ENCODE peak calls at places on chromosome 4, in four cellular contexts. D is NCI-H2171 treated with DMSO at 0.1 percent for 48 hours; W is activated T-helper 1 cell treated with anti-CD3 and anti-CD28 coated beads, Interleukin-12 subunit alpha, Interleukin-12 subunit beta, Interleukin-2, Interleukin-4 antibody, amounts not matched to agents 30 ng/mL and 10 ng/mL and 1 ng/mL, durations not matched to agents 14 hours and 24 hours and 36 hours; J is GM19239. L is an unnamed sample.

GRCh38 chr4:94577136-94577535 is 125.4 kb downstream of the PDLIM5 start:
- DNase-seq in D (peak), W (no peak), J (no peak), L (no peak)

GRCh38 chr4:39004818-39005217 is 27.4 kb downstream of the TMEM156 start:
- DNase-seq in D (no peak), J (no peak), W (no peak), L (no peak)

GRCh38 chr4:133799916-133800315 is 401.7 kb downstream of the PABPC4L start:
- DNase-seq in D (no peak), W (no peak), J (no peak), L (no peak)

GRCh38 chr4:5206391-5206790 is 155.1 kb downstream of the STK32B start:
- DNase-seq in D (peak), W (no peak), J (no peak), L (no peak)

GRCh38 chr4:78865451-78865850 is 73.8 kb downstream of the PAQR3 start:
- DNase-seq in W (no peak), J (no peak), D (no peak), L (no peak)

GRCh38 chr4:10276152-10276551 is 159.6 kb upstream of the WDR1 start:
- DNase-seq in J (no peak), W (no peak), D (no peak), L (no peak)

GRCh38 chr4:84063618-84064017 is 435.5 kb downstream of the NKX6-1 start:
- DNase-seq in W (no peak), D (no peak), J (no peak), L (no peak)

GRCh38 chr4:126071346-126072333 is 756.9 kb downstream of the FAT4 start:
- DNase-seq in D (no peak), W (no peak), J (no peak), L (no peak)

GRCh38 chr4:118994030-118994429 is 105.4 kb downstream of the SYNPO2 start:
- DNase-seq in W (no peak), D (no peak), J (no peak), L (no peak)

GRCh38 chr4:8241895-8242696 is 27.5 kb upstream of the HTRA3 start:
- DNase-seq in J (peak), W (peak), D (peak), L (peak)

GRCh38 chr4:155974957-155975356 is 21.3 kb upstream of the CTSO start:
- DNase-seq in J (no peak), D (no peak), W (no peak), L (no peak)

GRCh38 chr4:61200195-61200990 is at the start of gene ADGRL3:
- DNase-seq in W (no peak), D (peak), J (no peak), L (no peak)

GRCh38 chr4:38368612-38369011 is 295.4 kb upstream of the KLF3 start:
- DNase-seq in J (no peak), W (no peak), D (no peak), L (no peak)

GRCh38 chr4:17618926-17619325 is 4.5 kb downstream of the MED28 start:
- DNase-seq in W (no peak), D (no peak), J (no peak), L (no peak)

GRCh38 chr4:20126906-20127305 is 124.8 kb upstream of the SLIT2 start:
- DNase-seq in J (no peak), W (no peak), D (no peak), L (no peak)

GRCh38 chr4:169116270-169116901 is 106.3 kb upstream of the CBR4 start:
- DNase-seq in W (no peak), J (no peak), D (no peak), L (no peak)

GRCh38 chr4:53854991-53855885 is 209.2 kb downstream of the CHIC2 start:
- DNase-seq in W (no peak), D (no peak), J (no peak), L (no peak)

GRCh38 chr4:54961357-54961975 is 163.9 kb downstream of the KDR start:
- DNase-seq in W (no peak), J (no peak), D (peak), L (no peak)

GRCh38 chr4:174910271-174910670 is 7.9 kb upstream of the ADAM29 start:
- DNase-seq in W (no peak), J (no peak), D (no peak), L (no peak)

GRCh38 chr4:187380181-187380581 is 615.4 kb upstream of the ZFP42 start:
- DNase-seq in J (no peak), W (no peak), D (no peak), L (no peak)

GRCh38 chr4:137370206-137370633 is 162.1 kb downstream of the PCDH18 start:
- DNase-seq in D (no peak), W (no peak), J (no peak), L (no peak)

GRCh38 chr4:146329042-146329716 is 114.8 kb downstream of the REELD1 start:
- DNase-seq in J (no peak), W (no peak), D (no peak), L (no peak)

GRCh38 chr4:180521181-180521580 is 1722.0 kb upstream of the TENM3 start:
- DNase-seq in D (no peak), J (no peak), W (no peak), L (no peak)

GRCh38 chr4:121479801-121480200 is 99.0 kb upstream of the QRFPR start:
- DNase-seq in J (no peak), W (no peak), D (no peak), L (no peak)

GRCh38 chr4:57110635-57111546 is 706 bp upstream of the IGFBP7 start:
- DNase-seq in D (no peak), W (no peak), J (peak), L (no peak)

GRCh38 chr4:87849612-87850011 is 16.8 kb downstream of the MEPE start:
- DNase-seq in D (no peak), J (no peak), W (no peak), L (no peak)

GRCh38 chr4:96037705-96038104 is 197.8 kb downstream of the PDHA2 start:
- DNase-seq in W (no peak), J (no peak), D (no peak), L (no peak)

GRCh38 chr4:20698382-20698781 is 1.9 kb upstream of the PACRGL start:
- DNase-seq in D (no peak), W (no peak), J (no peak), L (no peak)

GRCh38 chr4:8900588-8900987 is 28.9 kb upstream of the HMX1 start:
- DNase-seq in J (no peak), W (no peak), D (no peak), L (no peak)

GRCh38 chr4:6183740-6184139 is 16.6 kb downstream of the JAKMIP1 start:
- DNase-seq in D (no peak), J (no peak), W (no peak), L (no peak)

GRCh38 chr4:140044314-140044991 is 109.5 kb downstream of the MAML3 start:
- DNase-seq in J (no peak), W (no peak), D (no peak), L (no peak)

GRCh38 chr4:90127706-90128345 is 632 bp downstream of the CCSER1 start:
- DNase-seq in J (no peak), D (no peak), W (no peak), L (no peak)

GRCh38 chr4:17186916-17187315 is 288.5 kb upstream of the LDB2 start:
- DNase-seq in D (no peak), W (no peak), J (no peak), L (no peak)